ENCODE peak calls at places on chromosomes 13 and 19, in five cellular contexts. P is heart left ventricle, K is upper lobe of left lung, C is testis, Z is ovary. I is an unnamed sample.
A peak's percentile ranks its signal among the peaks of the same experiment; 100 is the strongest.

GRCh38 chr19:14091885-14092462 is 1.4 kb upstream of the SAMD1 start:
- DNase-seq in P (no peak), K (no peak), C (no peak), Z (no peak), I (no peak)

GRCh38 chr19:44725684-44726083 is 22.8 kb upstream of the BCL3 start:
- DNase-seq in P (peak; percentile 45), K (no peak), C (no peak), Z (no peak), I (no peak)

GRCh38 chr13:32650705-32651311 is 64.6 kb downstream of the PDS5B start:
- DNase-seq in P (no peak), K (no peak), C (peak; percentile 83), Z (no peak), I (no peak)

GRCh38 chr19:46697142-46697960 is 19.6 kb downstream of the PRKD2 start:
- DNase-seq in P (peak; percentile 92), K (peak; percentile 96), C (peak; percentile 90), Z (peak; percentile 93), I (peak; percentile 87)

GRCh38 chr13:95411641-95412040 is 110.4 kb upstream of the ABCC4 start:
- DNase-seq in P (no peak), K (no peak), C (no peak), Z (no peak), I (no peak)

GRCh38 chr19:11535792-11536595 is 2.7 kb upstream of the CNN1 start:
- DNase-seq in P (peak; percentile 94), K (peak; percentile 99), C (peak; percentile 95), Z (peak; percentile 97), I (peak; percentile 68)

GRCh38 chr19:5718579-5719273 is 1.2 kb downstream of the LONP1 start:
- DNase-seq in P (no peak), K (no peak), C (no peak), Z (no peak), I (no peak)

GRCh38 chr13:112765734-112766133 is 75.9 kb downstream of the ATP11A start:
- DNase-seq in P (no peak), K (no peak), C (no peak), Z (no peak), I (no peak)

GRCh38 chr13:24614306-24615080 is 65.7 kb upstream of the ATP12A start:
- DNase-seq in P (no peak), K (peak; percentile 46), C (no peak), Z (no peak), I (peak; percentile 65)

GRCh38 chr13:38863536-38863935 is 127.1 kb downstream of the STOML3 start:
- DNase-seq in P (no peak), K (no peak), C (no peak), Z (no peak), I (no peak)

GRCh38 chr13:24251525-24251924 is 57.9 kb upstream of the C1QTNF9 start:
- DNase-seq in P (no peak), K (peak; percentile 60), C (no peak), Z (no peak), I (no peak)

GRCh38 chr19:41264581-41265375 is 606 bp downstream of the HNRNPUL1 start:
- DNase-seq in P (peak; percentile 67), K (peak; percentile 50), C (peak; percentile 75), Z (peak; percentile 73), I (peak; percentile 39)

GRCh38 chr19:47065242-47065641 is 16.8 kb upstream of the TMEM160 start:
- DNase-seq in P (no peak), K (no peak), C (no peak), Z (no peak), I (no peak)

GRCh38 chr13:96963786-96964475 is 30.3 kb downstream of the OXGR1 start:
- DNase-seq in P (no peak), K (no peak), C (no peak), Z (no peak), I (no peak)

GRCh38 chr13:73335226-73335625 is 276.4 kb downstream of the KLF5 start:
- DNase-seq in P (no peak), K (no peak), C (no peak), Z (no peak), I (no peak)

GRCh38 chr19:30557212-30557611 is 185.0 kb downstream of the ZNF536 start:
- DNase-seq in P (no peak), K (no peak), C (no peak), Z (no peak), I (no peak)

GRCh38 chr13:42466123-42466522 is 107.8 kb upstream of the TNFSF11 start:
- DNase-seq in P (no peak), K (no peak), C (no peak), Z (no peak), I (no peak)

GRCh38 chr19:42198676-42199439 is 18.6 kb downstream of the DEDD2 start:
- DNase-seq in P (no peak), K (no peak), C (no peak), Z (no peak), I (no peak)

GRCh38 chr13:50387124-50387581 is 371.9 kb downstream of the KCNRG start:
- DNase-seq in P (peak; percentile 68), K (peak; percentile 21), C (peak; percentile 59), Z (no peak), I (no peak)

GRCh38 chr19:2089001-2089711 is 7.0 kb downstream of the MOB3A start:
- DNase-seq in P (no peak), K (no peak), C (no peak), Z (peak; percentile 20), I (no peak)

GRCh38 chr13:97720881-97721280 is 232.6 kb upstream of the IPO5 start:
- DNase-seq in P (no peak), K (no peak), C (no peak), Z (no peak), I (no peak)

GRCh38 chr13:21061077-21061945 is at the start of gene LATS2:
- DNase-seq in P (peak; percentile 97), K (peak; percentile 99), C (peak; percentile 97), Z (peak; percentile 97), I (peak; percentile 95)
- H3K4me3 ChIP-seq in P (peak within 1 kb of the TSS; percentile 73), K (peak within 1 kb of the TSS; percentile 79), C (peak within 1 kb of the TSS; percentile 80), Z (peak within 1 kb of the TSS; percentile 85), I (peak within 1 kb of the TSS; percentile 98)

GRCh38 chr13:46134494-46134893 is 29.7 kb upstream of the CPB2 start:
- DNase-seq in P (no peak), K (no peak), C (no peak), Z (no peak), I (no peak)

GRCh38 chr13:46136688-46137087 is 31.9 kb upstream of the CPB2 start:
- DNase-seq in P (no peak), K (no peak), C (no peak), Z (no peak), I (no peak)

GRCh38 chr13:46132109-46132508 is 27.3 kb upstream of the CPB2 start:
- DNase-seq in P (no peak), K (no peak), C (no peak), Z (no peak), I (no peak)

GRCh38 chr13:46137627-46138026 is 32.8 kb upstream of the CPB2 start:
- DNase-seq in P (no peak), K (no peak), C (no peak), Z (no peak), I (no peak)

DNA sequence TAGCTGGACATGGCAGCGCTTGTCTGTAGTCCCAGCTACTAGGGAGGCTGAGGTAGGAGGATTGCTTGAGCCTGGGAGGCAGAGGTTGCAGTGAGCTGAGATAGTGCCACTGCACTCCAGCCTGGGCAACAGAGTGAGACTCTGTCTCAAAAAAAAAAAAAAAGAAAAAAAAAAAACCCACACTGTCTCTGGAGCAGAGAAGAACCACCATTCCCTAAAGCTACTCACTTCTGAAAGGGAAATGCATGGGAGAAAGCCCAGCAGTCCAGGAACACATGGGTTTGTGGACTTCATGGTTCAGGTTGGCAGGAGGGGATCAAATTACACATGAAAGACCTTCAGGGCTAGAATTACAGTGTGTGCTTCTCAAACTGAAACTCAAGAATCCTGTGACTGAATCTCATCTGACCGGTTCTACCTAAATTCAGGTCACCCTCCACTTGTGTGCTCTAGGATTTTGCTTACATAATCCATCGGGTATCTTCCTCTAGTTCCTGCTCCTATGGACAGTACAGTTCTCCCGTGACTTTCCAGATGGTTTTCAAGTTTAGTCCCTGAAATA is 30.2 kb upstream of the CPB2 start:
- DNase-seq in P (no peak), K (no peak), C (no peak), Z (no peak), I (no peak)
- TF ChIP-seq POLR2A in P (no peak), K (no peak), C (no peak), Z (no peak), I (no peak)

GRCh38 chr19:918152-918437 is 962 bp downstream of the KISS1R start:
- DNase-seq in P (no peak), K (no peak), C (no peak), Z (no peak), I (no peak)

GRCh38 chr19:918481-919156 is 1.5 kb downstream of the KISS1R start:
- DNase-seq in P (no peak), K (peak; percentile 78), C (no peak), Z (no peak), I (no peak)

GRCh38 chr19:919157-920050 is 2.3 kb downstream of the KISS1R start:
- DNase-seq in P (no peak), K (peak; percentile 88), C (no peak), Z (no peak), I (no peak)

GRCh38 chr19:916645-917322 is 349 bp upstream of the KISS1R start:
- DNase-seq in P (no peak), K (no peak), C (no peak), Z (peak; percentile 69), I (no peak)

DNA sequence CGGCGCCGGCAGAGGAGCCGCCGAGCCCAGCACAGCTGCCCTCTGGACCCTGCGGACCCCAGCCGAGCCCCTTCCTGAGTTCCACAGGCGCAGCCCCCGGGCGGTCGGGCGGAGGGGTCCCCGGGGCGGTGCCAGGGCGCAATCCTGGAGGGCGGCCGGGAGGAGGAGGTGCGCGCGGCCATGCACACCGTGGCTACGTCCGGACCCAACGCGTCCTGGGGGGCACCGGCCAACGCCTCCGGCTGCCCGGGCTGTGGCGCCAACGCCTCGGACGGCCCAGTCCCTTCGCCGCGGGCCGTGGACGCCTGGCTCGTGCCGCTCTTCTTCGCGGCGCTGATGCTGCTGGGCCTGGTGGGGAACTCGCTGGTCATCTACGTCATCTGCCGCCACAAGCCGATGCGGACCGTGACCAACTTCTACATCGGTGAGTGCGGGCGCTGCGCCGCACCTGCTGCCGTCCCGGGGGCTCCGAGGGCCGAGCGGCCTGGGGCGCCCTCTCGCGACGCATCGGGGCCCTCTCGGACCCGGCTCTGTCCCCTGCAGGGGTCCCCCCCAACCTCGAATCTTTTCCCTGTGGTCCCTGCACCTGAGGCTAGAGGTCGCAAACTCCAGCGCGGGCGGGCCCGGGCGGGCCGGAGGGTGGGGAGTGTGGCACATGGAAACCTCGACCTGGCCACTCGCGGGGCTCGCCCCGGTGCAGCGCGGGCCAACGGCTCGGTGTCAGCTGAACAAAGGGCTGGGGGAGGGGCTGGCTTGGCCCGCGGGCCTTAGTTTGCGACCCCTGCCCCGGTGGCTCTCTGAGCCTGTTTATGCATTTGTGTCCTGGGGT is at the start of gene KISS1R:
- DNase-seq in P (no peak), K (peak; percentile 90), C (no peak), Z (no peak), I (no peak)
- H3K4me3 ChIP-seq in P (peak within 1 kb of the TSS; percentile 33), K (no peak within 1 kb of the TSS), C (peak within 1 kb of the TSS; percentile 40), Z (no peak within 1 kb of the TSS), I (peak within 1 kb of the TSS; percentile 15)

GRCh38 chr19:48629297-48629598 is 7.9 kb downstream of the DBP start:
- DNase-seq in P (no peak), K (peak; percentile 84), C (no peak), Z (no peak), I (no peak)

GRCh38 chr19:48630289-48631036 is 6.7 kb downstream of the DBP start:
- DNase-seq in P (peak; percentile 90), K (peak; percentile 88), C (peak; percentile 92), Z (peak; percentile 81), I (no peak)

GRCh38 chr19:48628486-48629296 is 8.5 kb downstream of the DBP start:
- DNase-seq in P (no peak), K (peak; percentile 68), C (no peak), Z (peak; percentile 64), I (no peak)

GRCh38 chr19:48631254-48631653 is 5.9 kb downstream of the DBP start:
- DNase-seq in P (no peak), K (no peak), C (no peak), Z (peak; percentile 40), I (no peak)

GRCh38 chr19:48629599-48630288 is 7.4 kb downstream of the DBP start:
- DNase-seq in P (peak; percentile 75), K (peak; percentile 87), C (peak; percentile 65), Z (peak; percentile 91), I (no peak)
- TF ChIP-seq POLR2A in P (no peak), K (no peak), C (no peak), Z (no peak), I (no peak)

I was measured in lower leg skin.